ENCODE peak calls at places on chromosomes 13 and 19, in ten cellular contexts. F is heart right ventricle, K is esophagus muscularis mucosa, O is neural crest cell, Z is lung, S is smooth muscle cell of the brain vasculature, B is uterus, L is D721Med, U is lower leg skin, C is HS-5. G is an unnamed sample.

GRCh38 chr13:43720780-43721397 is 65.9 kb downstream of the ENOX1 start:
- DNase-seq in F (no peak), K (no peak), O (no peak), Z (no peak), S (no peak), B (no peak), L (no peak), U (no peak), C (no peak), G (no peak)

GRCh38 chr19:46755077-46755852 is 9.0 kb upstream of the STRN4 start:
- DNase-seq in F (peak; percentile 26), K (no peak), O (no peak), Z (no peak), S (no peak), B (no peak), L (no peak), U (no peak), C (no peak), G (no peak)

GRCh38 chr19:6717036-6717435 is 3.4 kb downstream of the C3 start:
- DNase-seq in F (no peak), K (no peak), O (no peak), Z (no peak), S (no peak), B (no peak), L (no peak), U (no peak), C (no peak), G (no peak)

GRCh38 chr13:74145249-74145970 is 11.2 kb upstream of the KLF12 start:
- DNase-seq in F (no peak), K (no peak), O (no peak), Z (no peak), S (no peak), B (no peak), L (no peak), U (no peak), C (no peak), G (no peak)

GRCh38 chr13:102440259-102440936 is 38.5 kb upstream of the FGF14 start:
- DNase-seq in F (no peak), K (no peak), O (no peak), Z (no peak), S (no peak), B (no peak), L (no peak), U (no peak), C (no peak), G (no peak)

GRCh38 chr19:46639356-46640061 is 3.5 kb upstream of the GNG8 start:
- DNase-seq in F (peak; percentile 64), K (no peak), O (peak; percentile 25), Z (no peak), S (no peak), B (peak; percentile 89), L (no peak), U (no peak), C (peak; percentile 39), G (no peak)

GRCh38 chr19:28425431-28425931 is 787.5 kb downstream of the UQCRFS1 start:
- DNase-seq in F (no peak), K (no peak), O (no peak), Z (no peak), S (no peak), B (no peak), L (no peak), U (no peak), C (no peak), G (no peak)

GRCh38 chr19:5934779-5935472 is 20.9 kb downstream of the CAPS start:
- DNase-seq in F (no peak), K (no peak), O (no peak), Z (peak; percentile 37), S (no peak), B (peak; percentile 78), L (no peak), U (no peak), C (no peak), G (no peak)

GRCh38 chr13:51644649-51645048 is 60.4 kb downstream of the WDFY2 start:
- DNase-seq in F (no peak), K (no peak), O (no peak), Z (no peak), S (no peak), B (no peak), L (no peak), U (no peak), C (no peak), G (no peak)

GRCh38 chr13:52405369-52405766 is 604 bp downstream of the THSD1 start:
- DNase-seq in F (no peak), K (no peak), O (no peak), Z (no peak), S (no peak), B (no peak), L (no peak), U (no peak), C (no peak), G (no peak)

GRCh38 chr19:48443731-48444128 is 2.1 kb upstream of the GRWD1 start:
- DNase-seq in F (no peak), K (no peak), O (no peak), Z (no peak), S (no peak), B (no peak), L (no peak), U (peak; percentile 86), C (no peak), G (no peak)

GRCh38 chr19:55597493-55597892 is 1.8 kb downstream of the FIZ1 start:
- DNase-seq in F (no peak), K (no peak), O (no peak), Z (no peak), S (no peak), B (peak; percentile 32), L (no peak), U (no peak), C (no peak), G (no peak)

GRCh38 chr13:77702364-77702763 is 4.9 kb downstream of the SLAIN1 start:
- DNase-seq in F (no peak), K (no peak), O (no peak), Z (no peak), S (no peak), B (no peak), L (no peak), U (no peak), C (no peak), G (no peak)

GRCh38 chr13:112105884-112106283 is 38.9 kb downstream of the SOX1 start:
- DNase-seq in F (no peak), K (peak; percentile 88), O (peak; percentile 30), Z (no peak), S (no peak), B (no peak), L (no peak), U (no peak), C (no peak), G (no peak)

GRCh38 chr13:66138172-66138811 is 1091.8 kb downstream of the PCDH9 start:
- DNase-seq in F (no peak), K (no peak), O (no peak), Z (no peak), S (no peak), B (no peak), L (no peak), U (no peak), C (no peak), G (no peak)

GRCh38 chr13:59442946-59443345 is 720.8 kb downstream of the DIAPH3 start:
- DNase-seq in F (no peak), K (no peak), O (no peak), Z (no peak), S (no peak), B (no peak), L (no peak), U (no peak), C (no peak), G (no peak)

GRCh38 chr13:99008577-99008976 is 30.7 kb upstream of the DOCK9 start:
- DNase-seq in F (no peak), K (no peak), O (no peak), Z (no peak), S (no peak), B (no peak), L (no peak), U (no peak), C (no peak), G (no peak)

GRCh38 chr19:16259385-16260159 is 61.9 kb downstream of the AP1M1 start:
- DNase-seq in F (no peak), K (no peak), O (no peak), Z (no peak), S (no peak), B (no peak), L (no peak), U (no peak), C (no peak), G (no peak)

GRCh38 chr19:10762656-10763055 is 44.8 kb downstream of the DNM2 start:
- DNase-seq in F (peak; percentile 50), K (no peak), O (no peak), Z (no peak), S (no peak), B (no peak), L (no peak), U (no peak), C (no peak), G (no peak)

G was measured in T47D.